ENCODE peak calls at places on chromosomes 3 and 15, in five cellular contexts. I is PC-3, K is keratinocyte, P is OCI-LY7, E is mesenchymal stem cell. T is an unnamed sample.

GRCh38 chr3:154161806-154162205 is 40.6 kb downstream of the ARHGEF26 start:
- DNase-seq in I (no peak), K (no peak), P (no peak), E (no peak), T (no peak)

GRCh38 chr3:184005981-184006507 is 11.6 kb downstream of the ABCC5 start:
- DNase-seq in I (peak; percentile 98), K (peak; percentile 85), P (peak; percentile 72), E (peak; percentile 28), T (peak; percentile 96)

GRCh38 chr15:32802296-32802936 is 84.6 kb downstream of the GREM1 start:
- DNase-seq in I (peak; percentile 95), K (no peak), P (no peak), E (peak; percentile 94), T (no peak)

GRCh38 chr3:177419904-177420601 is 222.8 kb upstream of the TBL1XR1 start:
- DNase-seq in I (no peak), K (no peak), P (no peak), E (peak; percentile 34), T (no peak)

GRCh38 chr3:60291115-60291514 is 960.1 kb downstream of the FHIT start:
- DNase-seq in I (no peak), K (no peak), P (no peak), E (no peak), T (no peak)

GRCh38 chr3:45547764-45548683 is 46.5 kb upstream of the LIMD1 start:
- DNase-seq in I (no peak), K (no peak), P (no peak), E (no peak), T (no peak)

GRCh38 chr3:130820976-130821375 is 72.9 kb upstream of the ATP2C1 start:
- DNase-seq in I (peak; percentile 83), K (peak; percentile 83), P (no peak), E (peak; percentile 58), T (no peak)

GRCh38 chr15:25089577-25089976 is 134.8 kb downstream of the SNRPN start:
- DNase-seq in I (no peak), K (no peak), P (no peak), E (no peak), T (no peak)

GRCh38 chr15:41891946-41892345 is 1.9 kb downstream of the SPTBN5 start:
- DNase-seq in I (no peak), K (no peak), P (no peak), E (no peak), T (no peak)

GRCh38 chr15:49145651-49146609 is 9.5 kb downstream of the COPS2 start:
- DNase-seq in I (peak; percentile 73), K (no peak), P (peak; percentile 49), E (peak; percentile 71), T (peak; percentile 53)

GRCh38 chr3:122975163-122975923 is 52.2 kb downstream of the SEMA5B start:
- DNase-seq in I (peak; percentile 94), K (no peak), P (peak; percentile 53), E (peak; percentile 67), T (no peak)

GRCh38 chr15:88246666-88247446 is 9.7 kb downstream of the NTRK3 start:
- DNase-seq in I (peak; percentile 73), K (no peak), P (peak; percentile 79), E (peak; percentile 67), T (peak; percentile 89)

GRCh38 chr15:70778258-70779076 is 15.1 kb upstream of the UACA start:
- DNase-seq in I (peak; percentile 91), K (no peak), P (no peak), E (peak; percentile 91), T (no peak)

GRCh38 chr3:170603770-170604510 is 18.1 kb upstream of the SLC7A14 start:
- DNase-seq in I (no peak), K (no peak), P (no peak), E (peak; percentile 32), T (no peak)

GRCh38 chr3:196736670-196737374 is 2.8 kb upstream of the PAK2 start:
- DNase-seq in I (no peak), K (no peak), P (no peak), E (no peak), T (no peak)

GRCh38 chr3:179451335-179452165 is at the start of gene GNB4:
- DNase-seq in I (peak; percentile 70), K (no peak), P (peak; percentile 64), E (peak; percentile 90), T (peak; percentile 79)
- H3K27ac ChIP-seq in I (no peak within 1 kb of the TSS), K (peak within 1 kb of the TSS; percentile 75), P (no peak within 1 kb of the TSS), E (peak within 1 kb of the TSS; percentile 90), T (no peak within 1 kb of the TSS)

GRCh38 chr3:39784922-39785321 is 24.5 kb upstream of the MYRIP start:
- DNase-seq in I (no peak), K (no peak), P (no peak), E (no peak), T (no peak)
- H3K4me2 ChIP-seq in I (no peak overlapping the region), K (no peak overlapping the region), P (no peak overlapping the region), E (no peak overlapping the region), T (no peak overlapping the region)

DNA sequence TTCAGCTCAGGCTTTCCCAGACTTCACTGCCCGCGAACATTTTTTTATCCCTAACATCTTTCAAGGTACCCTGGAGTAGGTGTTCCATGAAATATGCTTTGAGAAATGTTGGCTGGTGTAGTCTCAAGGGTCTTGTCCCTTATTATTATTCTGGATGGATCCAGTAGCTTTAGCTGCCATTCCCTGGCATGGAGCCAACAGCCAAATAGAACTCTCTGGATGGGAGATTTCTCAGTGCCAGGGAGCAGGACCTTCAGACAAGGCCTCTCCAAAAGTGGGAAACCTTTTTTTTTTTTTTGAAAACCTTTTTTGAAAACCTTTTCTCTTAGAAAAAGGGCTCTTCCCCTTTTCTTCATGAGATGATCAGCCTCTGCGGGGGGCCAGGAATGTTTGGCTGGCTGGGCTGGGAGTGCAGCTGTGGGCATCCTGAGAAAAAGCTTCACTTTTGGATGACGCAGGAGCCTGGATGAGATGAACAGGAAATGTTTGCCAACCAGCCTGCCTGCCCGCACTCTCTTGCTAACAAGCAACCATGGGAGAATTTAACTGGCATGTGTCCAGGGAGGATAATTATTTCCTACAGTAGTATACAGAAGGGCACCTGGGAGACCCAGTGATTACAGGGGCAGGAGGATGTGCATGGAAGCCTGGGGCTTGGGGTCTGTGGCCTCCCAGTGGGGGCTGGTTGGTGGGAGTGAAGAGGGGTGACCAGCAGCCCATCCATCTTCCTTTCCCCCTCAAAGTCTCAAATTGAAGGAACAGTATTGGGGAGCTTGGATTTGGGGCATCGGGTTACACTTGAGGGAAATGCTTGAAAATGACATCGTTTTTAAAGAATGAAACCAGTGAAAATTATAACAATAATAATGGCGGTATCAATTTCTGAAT is 109.1 kb upstream of the LRIG1 start:
- DNase-seq in I (no peak), K (no peak), P (no peak), E (no peak), T (no peak)
- H3K27ac ChIP-seq in I (no peak overlapping the region), K (no peak overlapping the region), P (no peak overlapping the region), E (peak overlapping the region; percentile 93), T (no peak overlapping the region)

DNA sequence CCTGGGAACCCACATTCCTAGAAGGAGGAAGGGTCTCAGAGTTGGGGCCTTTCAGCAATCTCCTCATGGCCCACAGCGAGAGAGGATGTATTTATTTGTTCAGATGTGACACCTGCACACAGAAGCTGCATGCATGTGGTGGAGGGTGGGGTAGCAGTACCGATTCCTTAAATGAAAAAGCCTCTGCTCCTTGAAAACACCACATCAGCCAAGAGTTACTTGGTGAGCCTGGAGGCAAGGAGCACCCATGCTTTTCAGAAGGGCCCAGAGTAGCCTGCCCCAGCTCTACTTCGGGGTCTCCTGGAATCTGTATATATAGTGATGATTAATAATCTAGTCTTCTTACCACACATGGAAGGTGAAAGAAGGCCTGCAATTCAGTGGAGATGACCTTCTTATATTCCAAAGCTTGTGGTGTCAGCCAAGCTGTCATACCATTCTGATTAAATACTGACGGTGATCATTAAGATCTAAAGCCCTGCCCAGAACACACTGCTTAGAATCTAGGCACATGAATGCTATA is 33.5 kb downstream of the SEMA6D start:
- DNase-seq in I (no peak), K (no peak), P (no peak), E (no peak), T (no peak)
- H3K4me2 ChIP-seq in I (peak overlapping the region; percentile 52), K (peak overlapping the region; percentile 39), P (no peak overlapping the region), E (peak overlapping the region; percentile 27), T (no peak overlapping the region)

GRCh38 chr3:70006089-70006488 is 6.6 kb downstream of the SAMMSON start:
- DNase-seq in I (no peak), K (no peak), P (no peak), E (no peak), T (no peak)

GRCh38 chr3:70011582-70011981 is 12.0 kb downstream of the SAMMSON start:
- DNase-seq in I (no peak), K (no peak), P (no peak), E (no peak), T (no peak)
- H3K27ac ChIP-seq in I (no peak overlapping the region), K (no peak overlapping the region), P (no peak overlapping the region), E (no peak overlapping the region), T (no peak overlapping the region)

GRCh38 chr15:98953000-98953776 is 54.4 kb downstream of the PGPEP1L start:
- DNase-seq in I (no peak), K (no peak), P (no peak), E (no peak), T (peak; percentile 50)

GRCh38 chr15:98951493-98952320 is 55.9 kb downstream of the PGPEP1L start:
- DNase-seq in I (no peak), K (no peak), P (no peak), E (no peak), T (peak; percentile 48)

GRCh38 chr15:98953950-98954349 is 53.6 kb downstream of the PGPEP1L start:
- DNase-seq in I (no peak), K (no peak), P (no peak), E (no peak), T (no peak)

GRCh38 chr15:98951004-98951403 is 56.6 kb downstream of the PGPEP1L start:
- DNase-seq in I (no peak), K (no peak), P (no peak), E (no peak), T (no peak)

DNA sequence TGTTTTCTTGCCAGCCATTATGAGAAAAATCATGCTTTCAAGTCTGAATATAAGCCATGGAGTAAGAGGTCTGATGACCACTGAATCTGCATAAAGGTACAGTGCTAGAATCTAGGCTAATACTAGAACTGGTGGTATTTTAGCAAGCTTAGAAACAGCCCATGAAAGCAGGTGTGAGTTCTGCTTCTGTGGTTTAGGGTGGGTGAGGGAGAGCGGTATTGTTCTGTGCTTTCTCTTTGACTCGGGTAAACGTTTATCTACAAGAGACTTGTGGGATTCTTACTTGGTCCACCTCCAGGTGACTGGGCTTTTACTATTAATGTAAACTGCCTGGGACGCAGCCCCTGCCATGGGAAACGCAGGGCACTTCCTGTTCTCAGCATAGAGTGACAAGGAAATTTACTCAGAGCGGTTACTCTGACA is 55.2 kb downstream of the PGPEP1L start:
- DNase-seq in I (peak; percentile 40), K (no peak), P (peak; percentile 5), E (no peak), T (peak; percentile 88)
- H3K4me2 ChIP-seq in I (peak overlapping the region; percentile 30), K (no peak overlapping the region), P (no peak overlapping the region), E (no peak overlapping the region), T (peak overlapping the region; percentile 65)

T was measured in MM.1S.